ENCODE peak calls at places on chromosome 2, in six cellular contexts. One of them, this sample, is unnamed.

GRCh38 chr2:85911836-85912692 is 23.3 kb upstream of the ST3GAL5 start:
- DNase-seq in activated CD8-positive, alpha-beta T cell treated with anti-CD3 and anti-CD28 coated beads, Interleukin-2, amount 10 ng/mL, durations not matched to agents 7 days and 5 days: no peak
- DNase-seq in CD8-positive, alpha-beta memory T cell: no peak
- DNase-seq in H7: no peak
- DNase-seq in small intestine: no peak
- DNase-seq in activated CD4-positive, alpha-beta T cell treated with anti-CD3 and anti-CD28 coated beads, Interleukin-2, amount 50 U/mL, for 1 hour: no peak
- DNase-seq in this sample: no peak

GRCh38 chr2:236317938-236318396 is 53.8 kb upstream of the ASB18 start:
- DNase-seq in activated CD8-positive, alpha-beta T cell treated with anti-CD3 and anti-CD28 coated beads, Interleukin-2, amount 10 ng/mL, durations not matched to agents 7 days and 5 days: no peak
- DNase-seq in CD8-positive, alpha-beta memory T cell: no peak
- DNase-seq in H7: no peak
- DNase-seq in small intestine: peak
- DNase-seq in activated CD4-positive, alpha-beta T cell treated with anti-CD3 and anti-CD28 coated beads, Interleukin-2, amount 50 U/mL, for 1 hour: no peak
- DNase-seq in this sample: no peak

GRCh38 chr2:47250576-47251403 is 95.7 kb upstream of the STPG4 start:
- DNase-seq in activated CD8-positive, alpha-beta T cell treated with anti-CD3 and anti-CD28 coated beads, Interleukin-2, amount 10 ng/mL, durations not matched to agents 7 days and 5 days: no peak
- DNase-seq in CD8-positive, alpha-beta memory T cell: no peak
- DNase-seq in H7: no peak
- DNase-seq in small intestine: no peak
- DNase-seq in activated CD4-positive, alpha-beta T cell treated with anti-CD3 and anti-CD28 coated beads, Interleukin-2, amount 50 U/mL, for 1 hour: no peak
- DNase-seq in this sample: no peak

GRCh38 chr2:216349366-216349765 is 22.9 kb downstream of the MARCHF4 start:
- DNase-seq in activated CD8-positive, alpha-beta T cell treated with anti-CD3 and anti-CD28 coated beads, Interleukin-2, amount 10 ng/mL, durations not matched to agents 7 days and 5 days: no peak
- DNase-seq in CD8-positive, alpha-beta memory T cell: no peak
- DNase-seq in H7: peak
- DNase-seq in small intestine: peak
- DNase-seq in activated CD4-positive, alpha-beta T cell treated with anti-CD3 and anti-CD28 coated beads, Interleukin-2, amount 50 U/mL, for 1 hour: no peak
- DNase-seq in this sample: no peak

GRCh38 chr2:33223851-33224250 is 252.6 kb upstream of the RASGRP3 start:
- DNase-seq in activated CD8-positive, alpha-beta T cell treated with anti-CD3 and anti-CD28 coated beads, Interleukin-2, amount 10 ng/mL, durations not matched to agents 7 days and 5 days: no peak
- DNase-seq in CD8-positive, alpha-beta memory T cell: no peak
- DNase-seq in H7: no peak
- DNase-seq in small intestine: no peak
- DNase-seq in activated CD4-positive, alpha-beta T cell treated with anti-CD3 and anti-CD28 coated beads, Interleukin-2, amount 50 U/mL, for 1 hour: no peak
- DNase-seq in this sample: no peak

GRCh38 chr2:241063093-241063551 is 39.0 kb downstream of the MTERF4 start:
- DNase-seq in activated CD8-positive, alpha-beta T cell treated with anti-CD3 and anti-CD28 coated beads, Interleukin-2, amount 10 ng/mL, durations not matched to agents 7 days and 5 days: peak
- DNase-seq in CD8-positive, alpha-beta memory T cell: no peak
- DNase-seq in H7: peak
- DNase-seq in small intestine: no peak
- DNase-seq in activated CD4-positive, alpha-beta T cell treated with anti-CD3 and anti-CD28 coated beads, Interleukin-2, amount 50 U/mL, for 1 hour: no peak
- DNase-seq in this sample: no peak

GRCh38 chr2:203626952-203627681 is 79.3 kb upstream of the CD28 start:
- DNase-seq in activated CD8-positive, alpha-beta T cell treated with anti-CD3 and anti-CD28 coated beads, Interleukin-2, amount 10 ng/mL, durations not matched to agents 7 days and 5 days: no peak
- DNase-seq in CD8-positive, alpha-beta memory T cell: no peak
- DNase-seq in H7: no peak
- DNase-seq in small intestine: peak
- DNase-seq in activated CD4-positive, alpha-beta T cell treated with anti-CD3 and anti-CD28 coated beads, Interleukin-2, amount 50 U/mL, for 1 hour: no peak
- DNase-seq in this sample: no peak

GRCh38 chr2:28810384-28811285 is at the start of gene SPDYA:
- DNase-seq in activated CD8-positive, alpha-beta T cell treated with anti-CD3 and anti-CD28 coated beads, Interleukin-2, amount 10 ng/mL, durations not matched to agents 7 days and 5 days: peak
- DNase-seq in CD8-positive, alpha-beta memory T cell: peak
- DNase-seq in H7: peak
- DNase-seq in small intestine: peak
- DNase-seq in activated CD4-positive, alpha-beta T cell treated with anti-CD3 and anti-CD28 coated beads, Interleukin-2, amount 50 U/mL, for 1 hour: peak
- DNase-seq in this sample: peak

GRCh38 chr2:201378496-201379397 is 21.6 kb upstream of the FLACC1 start:
- DNase-seq in activated CD8-positive, alpha-beta T cell treated with anti-CD3 and anti-CD28 coated beads, Interleukin-2, amount 10 ng/mL, durations not matched to agents 7 days and 5 days: no peak
- DNase-seq in CD8-positive, alpha-beta memory T cell: no peak
- DNase-seq in H7: no peak
- DNase-seq in small intestine: no peak
- DNase-seq in activated CD4-positive, alpha-beta T cell treated with anti-CD3 and anti-CD28 coated beads, Interleukin-2, amount 50 U/mL, for 1 hour: no peak
- DNase-seq in this sample: no peak

GRCh38 chr2:220966636-220967035 is 605.5 kb downstream of the EPHA4 start:
- DNase-seq in activated CD8-positive, alpha-beta T cell treated with anti-CD3 and anti-CD28 coated beads, Interleukin-2, amount 10 ng/mL, durations not matched to agents 7 days and 5 days: no peak
- DNase-seq in CD8-positive, alpha-beta memory T cell: no peak
- DNase-seq in H7: no peak
- DNase-seq in small intestine: no peak
- DNase-seq in activated CD4-positive, alpha-beta T cell treated with anti-CD3 and anti-CD28 coated beads, Interleukin-2, amount 50 U/mL, for 1 hour: no peak
- DNase-seq in this sample: no peak

This sample was measured in T-helper 1 cell.